ENCODE peak calls at places on chromosomes 3 and 15, in eight cellular contexts. U is GM23338; I is EL; P is 8988T; L is H4; V is dermis blood vessel endothelial cell; W is activated CD4-positive, alpha-beta T cell treated with anti-CD3 and anti-CD28 coated beads, Interleukin-2, amount 10 ng/mL, durations not matched to agents 7 days and 5 days; Z is pancreas. C is an unnamed sample.

GRCh38 chr3:111734652-111735051 is 124.4 kb upstream of the PHLDB2 start:
- DNase-seq in I (no peak), W (no peak), Z (no peak), P (no peak), L (no peak), U (no peak), V (no peak), C (no peak)

GRCh38 chr3:52005571-52005986 is 9.9 kb upstream of the RPL29 start:
- DNase-seq in U (peak), P (no peak), L (no peak), V (peak), W (no peak), I (peak), Z (peak), C (peak)

GRCh38 chr15:33008284-33009011 is 186.1 kb downstream of the FMN1 start:
- DNase-seq in V (no peak), I (peak), W (no peak), L (peak), P (no peak), U (no peak), Z (no peak), C (peak)

GRCh38 chr3:24195504-24196230 is 250.6 kb downstream of the NR1D2 start:
- DNase-seq in V (no peak), U (no peak), I (no peak), L (no peak), W (no peak), P (no peak), Z (no peak), C (no peak)

GRCh38 chr15:49887604-49888340 is 231.3 kb downstream of the ATP8B4 start:
- DNase-seq in I (no peak), P (no peak), Z (no peak), W (no peak), U (no peak), L (no peak), V (no peak), C (no peak)

GRCh38 chr3:114147281-114147680 is 31.6 kb downstream of the DRD3 start:
- DNase-seq in P (no peak), Z (no peak), W (no peak), U (peak), V (no peak), L (no peak), I (no peak), C (no peak)

GRCh38 chr15:91456251-91456718 is 356.2 kb downstream of the SV2B start:
- DNase-seq in P (no peak), U (no peak), V (no peak), Z (peak), L (peak), I (peak), W (no peak), C (no peak)

GRCh38 chr3:62361824-62362223 is 11.5 kb downstream of the FEZF2 start:
- DNase-seq in U (peak), P (no peak), Z (no peak), I (no peak), L (no peak), V (no peak), W (no peak), C (no peak)

GRCh38 chr15:71748327-71748726 is 62.0 kb upstream of the NR2E3 start:
- DNase-seq in V (no peak), Z (no peak), U (no peak), L (peak), I (peak), W (no peak), P (peak), C (no peak)

GRCh38 chr3:40713795-40714194 is 189.0 kb downstream of the ZNF621 start:
- DNase-seq in I (no peak), W (peak), P (no peak), U (no peak), V (no peak), L (no peak), Z (no peak), C (no peak)

GRCh38 chr15:90004671-90005070 is 3.5 kb downstream of the ZNF710 start:
- DNase-seq in P (peak), W (no peak), V (peak), Z (no peak), I (peak), L (no peak), U (no peak), C (peak)

GRCh38 chr3:147422226-147422933 is 13.2 kb downstream of the ZIC1 start:
- DNase-seq in I (no peak), W (no peak), L (no peak), P (no peak), Z (no peak), V (no peak), U (no peak), C (no peak)

GRCh38 chr3:46456118-46456517 is 8.6 kb downstream of the LTF start:
- DNase-seq in Z (no peak), P (no peak), W (no peak), V (no peak), L (no peak), I (no peak), U (no peak), C (no peak)

GRCh38 chr3:46565607-46566039 is 479 bp downstream of the LRRC2 start:
- DNase-seq in I (no peak), W (no peak), Z (peak), U (peak), L (no peak), V (peak), P (peak), C (peak)

GRCh38 chr3:15959434-15959811 is 161.6 kb upstream of the ANKRD28 start:
- DNase-seq in V (no peak), U (no peak), P (no peak), I (peak), W (no peak), L (no peak), Z (no peak), C (no peak)

GRCh38 chr3:19931767-19932188 is 2.2 kb downstream of the EFHB start:
- DNase-seq in I (peak), W (no peak), V (no peak), P (no peak), U (no peak), Z (no peak), L (no peak), C (no peak)

GRCh38 chr3:192675958-192676649 is 51.2 kb downstream of the FGF12 start:
- DNase-seq in V (no peak), P (no peak), I (no peak), U (no peak), W (no peak), L (no peak), Z (no peak), C (no peak)

GRCh38 chr3:159650751-159651150 is 337.9 kb upstream of the IL12A start:
- DNase-seq in U (no peak), W (no peak), L (no peak), V (no peak), I (peak), Z (no peak), P (no peak), C (no peak)

GRCh38 chr15:44082558-44083151 is 112.4 kb downstream of the FRMD5 start:
- DNase-seq in Z (no peak), L (no peak), I (no peak), P (no peak), W (no peak), U (no peak), V (peak), C (no peak)

GRCh38 chr15:98904466-98905048 is 103.0 kb downstream of the PGPEP1L start:
- DNase-seq in Z (no peak), I (peak), U (peak), V (peak), L (peak), W (peak), P (no peak), C (peak)

GRCh38 chr15:72285927-72286516 is 13.7 kb upstream of the PARP6 start:
- DNase-seq in I (peak), L (peak), V (peak), P (peak), U (peak), W (peak), Z (peak), C (peak)